ENCODE peak calls at places on chromosomes 11 and 22, in five cellular contexts. J is fibroblast of mammary gland; H is SW 1271; U is putamen; M is activated CD4-positive, alpha-beta T cell treated with anti-CD3 and anti-CD28 coated beads for 24 hours. T is an unnamed sample.

GRCh38 chr22:31229402-31230140 is 17.5 kb downstream of the LIMK2 start:
- DNase-seq in U (no peak), M (no peak), H (no peak), J (peak), T (peak)

GRCh38 chr11:21556936-21557335 is 635.9 kb upstream of the ANO5 start:
- DNase-seq in J (no peak), H (no peak), M (no peak), U (no peak), T (peak)

GRCh38 chr11:2576536-2576935 is 123.3 kb downstream of the KCNQ1OT1 start:
- DNase-seq in U (no peak), J (no peak), M (no peak), H (no peak), T (no peak)

GRCh38 chr22:37485714-37486223 is 415 bp downstream of the MFNG start:
- DNase-seq in M (no peak), J (no peak), H (no peak), U (no peak), T (no peak)

GRCh38 chr22:23315341-23315917 is 135.1 kb downstream of the BCR start:
- DNase-seq in J (peak), U (no peak), M (peak), H (no peak), T (peak)

GRCh38 chr22:43042101-43042780 is 27.3 kb upstream of the PACSIN2 start:
- DNase-seq in H (no peak), U (no peak), M (no peak), J (no peak), T (peak)

GRCh38 chr11:952406-953385 is 27.0 kb downstream of the AP2A2 start:
- DNase-seq in H (no peak), M (no peak), J (peak), U (no peak), T (no peak)

GRCh38 chr11:102121329-102121728 is 11.1 kb downstream of the YAP1 start:
- DNase-seq in J (no peak), H (no peak), M (no peak), U (no peak), T (no peak)

GRCh38 chr11:45060707-45061106 is 85.7 kb upstream of the PRDM11 start:
- DNase-seq in J (no peak), M (no peak), U (no peak), H (no peak), T (no peak)

GRCh38 chr11:72326151-72326842 is 82.3 kb upstream of the PHOX2A start:
- DNase-seq in U (no peak), J (peak), M (peak), H (no peak), T (no peak)

GRCh38 chr22:27883656-27884350 is 35.3 kb downstream of the PITPNB start:
- DNase-seq in H (no peak), U (no peak), M (no peak), J (no peak), T (no peak)